ENCODE peak calls at places on chromosomes 4 and X, in five cellular contexts. Y is activated T-cell treated with anti-CD3 and anti-CD28 coated beads, Interleukin-2, amount 50 U/mL, for 24 hours; K is DMS153; D is effector CD4-positive, alpha-beta T cell; J is activated CD8-positive, alpha-beta memory T cell treated with anti-CD3 and anti-CD28 coated beads, Interleukin-2, amount 50 U/mL, for 48 hours. L is an unnamed sample.

GRCh38 chr4:8330821-8331566 is 61.4 kb downstream of the HTRA3 start:
- DNase-seq in Y (no peak), J (no peak), D (no peak), K (no peak), L (no peak)

GRCh38 chr4:42296196-42296595 is 101.1 kb upstream of the SHISA3 start:
- DNase-seq in D (no peak), Y (no peak), K (no peak), J (no peak), L (peak; percentile 35)

GRCh38 chr4:157045507-157046127 is 30.3 kb upstream of the GLRB start:
- DNase-seq in D (no peak), K (peak; percentile 7), Y (no peak), J (no peak), L (peak; percentile 67)

GRCh38 chr4:71239365-71239764 is 99.5 kb upstream of the SLC4A4 start:
- DNase-seq in Y (no peak), D (no peak), K (no peak), J (no peak), L (peak; percentile 75)

GRCh38 chrX:1903380-1903935 is 288.6 kb downstream of the ASMT start:
- DNase-seq in Y (no peak), J (no peak), K (no peak), D (no peak), L (peak; percentile 95)

GRCh38 chrX:30735839-30736238 is 82.6 kb downstream of the GK start:
- DNase-seq in D (peak; percentile 50), Y (peak; percentile 79), K (no peak), J (peak; percentile 84), L (peak; percentile 84)

GRCh38 chr4:38591617-38592337 is 72.2 kb upstream of the KLF3 start:
- DNase-seq in K (no peak), J (no peak), D (no peak), Y (no peak), L (no peak)

GRCh38 chrX:48058621-48059295 is 12.7 kb downstream of the ZNF630 start:
- DNase-seq in J (no peak), D (no peak), K (no peak), Y (no peak), L (no peak)

GRCh38 chr4:5166377-5166776 is 115.1 kb downstream of the STK32B start:
- DNase-seq in K (no peak), D (no peak), J (no peak), Y (no peak), L (no peak)

GRCh38 chr4:187171731-187172339 is 448.2 kb upstream of the FAT1 start:
- DNase-seq in J (no peak), K (no peak), Y (no peak), D (no peak), L (no peak)

GRCh38 chrX:3320471-3321046 is 25.9 kb downstream of the MXRA5 start:
- DNase-seq in J (no peak), Y (no peak), K (no peak), D (no peak), L (no peak)

GRCh38 chrX:95884196-95884595 is 800.4 kb upstream of the DIAPH2 start:
- DNase-seq in Y (no peak), K (no peak), D (no peak), J (no peak), L (no peak)

GRCh38 chr4:76950846-76951321 is 1.3 kb downstream of the SEPTIN11 start:
- DNase-seq in K (no peak), J (peak; percentile 54), Y (peak; percentile 45), D (no peak), L (peak; percentile 18)

GRCh38 chrX:2928127-2928582 is 984 bp downstream of the ARSD start:
- DNase-seq in D (no peak), K (no peak), J (no peak), Y (no peak), L (no peak)

GRCh38 chrX:45758319-45758718 is 557.6 kb upstream of the DIPK2B start:
- DNase-seq in J (no peak), K (no peak), D (no peak), Y (peak; percentile 61), L (peak; percentile 83)

GRCh38 chrX:140794642-140795041 is 85.1 kb downstream of the LINC00632 start:
- DNase-seq in K (no peak), Y (no peak), D (no peak), J (no peak), L (no peak)

L was measured in PC-3.